ENCODE peak calls at places on chromosome 1, in six cellular contexts. One of them, this sample, is unnamed.
A peak's percentile ranks its signal among the peaks of the same experiment; 100 is the strongest.

GRCh38 chr1:29120955-29121485 is 2.7 kb downstream of the TMEM200B start:
- DNase-seq in right cardiac atrium: peak; percentile 77
- DNase-seq in CD4-positive, CD25-positive, alpha-beta regulatory T cell: peak; percentile 47
- DNase-seq in fibroblast of lung: peak; percentile 52
- DNase-seq in H9: peak; percentile 85
- DNase-seq in lower lobe of right lung: peak; percentile 63
- DNase-seq in this sample: peak; percentile 72

GRCh38 chr1:210328746-210329488 is at the start of gene HHAT:
- DNase-seq in fibroblast of lung: peak; percentile 64
- DNase-seq in lower lobe of right lung: peak; percentile 93
- DNase-seq in H9: peak; percentile 66
- DNase-seq in right cardiac atrium: peak; percentile 96
- DNase-seq in CD4-positive, CD25-positive, alpha-beta regulatory T cell: peak; percentile 19
- DNase-seq in this sample: peak; percentile 95

GRCh38 chr1:24969616-24970398 is 39.7 kb upstream of the RUNX3 start:
- DNase-seq in CD4-positive, CD25-positive, alpha-beta regulatory T cell: no peak
- DNase-seq in fibroblast of lung: no peak
- DNase-seq in H9: peak; percentile 42
- DNase-seq in lower lobe of right lung: no peak
- DNase-seq in right cardiac atrium: no peak
- DNase-seq in this sample: no peak

GRCh38 chr1:181936768-181937581 is 124.5 kb downstream of the ZNF648 start:
- DNase-seq in lower lobe of right lung: peak; percentile 56
- DNase-seq in H9: peak; percentile 90
- DNase-seq in fibroblast of lung: no peak
- DNase-seq in right cardiac atrium: no peak
- DNase-seq in CD4-positive, CD25-positive, alpha-beta regulatory T cell: no peak
- DNase-seq in this sample: peak; percentile 69

GRCh38 chr1:157785241-157785640 is 8.3 kb upstream of the FCRL2 start:
- DNase-seq in CD4-positive, CD25-positive, alpha-beta regulatory T cell: no peak
- DNase-seq in H9: no peak
- DNase-seq in lower lobe of right lung: no peak
- DNase-seq in fibroblast of lung: no peak
- DNase-seq in right cardiac atrium: no peak
- DNase-seq in this sample: no peak

GRCh38 chr1:36225298-36225899 is 1.2 kb downstream of the THRAP3 start:
- DNase-seq in CD4-positive, CD25-positive, alpha-beta regulatory T cell: no peak
- DNase-seq in H9: no peak
- DNase-seq in right cardiac atrium: no peak
- DNase-seq in fibroblast of lung: peak; percentile 35
- DNase-seq in lower lobe of right lung: no peak
- DNase-seq in this sample: no peak

GRCh38 chr1:73604739-73605138 is 593.2 kb downstream of the LRRIQ3 start:
- DNase-seq in fibroblast of lung: no peak
- DNase-seq in lower lobe of right lung: no peak
- DNase-seq in H9: no peak
- DNase-seq in CD4-positive, CD25-positive, alpha-beta regulatory T cell: no peak
- DNase-seq in right cardiac atrium: no peak
- DNase-seq in this sample: no peak

GRCh38 chr1:91579658-91580228 is 79.1 kb downstream of the CDC7 start:
- DNase-seq in lower lobe of right lung: no peak
- DNase-seq in H9: no peak
- DNase-seq in right cardiac atrium: no peak
- DNase-seq in fibroblast of lung: peak; percentile 60
- DNase-seq in CD4-positive, CD25-positive, alpha-beta regulatory T cell: no peak
- DNase-seq in this sample: no peak

GRCh38 chr1:52602328-52603300 is at the start of gene GPX7:
- DNase-seq in CD4-positive, CD25-positive, alpha-beta regulatory T cell: peak; percentile 45
- DNase-seq in fibroblast of lung: peak; percentile 69
- DNase-seq in lower lobe of right lung: peak; percentile 69
- DNase-seq in H9: peak; percentile 51
- DNase-seq in right cardiac atrium: peak; percentile 77
- DNase-seq in this sample: peak; percentile 77

GRCh38 chr1:9302745-9303524 is 10.2 kb downstream of the SPSB1 start:
- DNase-seq in CD4-positive, CD25-positive, alpha-beta regulatory T cell: no peak
- DNase-seq in right cardiac atrium: peak; percentile 27
- DNase-seq in fibroblast of lung: peak; percentile 88
- DNase-seq in lower lobe of right lung: no peak
- DNase-seq in H9: no peak
- DNase-seq in this sample: no peak

GRCh38 chr1:153670257-153670858 is 435 bp downstream of the ILF2 start:
- DNase-seq in lower lobe of right lung: peak; percentile 54
- DNase-seq in right cardiac atrium: peak; percentile 76
- DNase-seq in fibroblast of lung: no peak
- DNase-seq in H9: no peak
- DNase-seq in CD4-positive, CD25-positive, alpha-beta regulatory T cell: peak; percentile 16
- DNase-seq in this sample: peak; percentile 73

DNA sequence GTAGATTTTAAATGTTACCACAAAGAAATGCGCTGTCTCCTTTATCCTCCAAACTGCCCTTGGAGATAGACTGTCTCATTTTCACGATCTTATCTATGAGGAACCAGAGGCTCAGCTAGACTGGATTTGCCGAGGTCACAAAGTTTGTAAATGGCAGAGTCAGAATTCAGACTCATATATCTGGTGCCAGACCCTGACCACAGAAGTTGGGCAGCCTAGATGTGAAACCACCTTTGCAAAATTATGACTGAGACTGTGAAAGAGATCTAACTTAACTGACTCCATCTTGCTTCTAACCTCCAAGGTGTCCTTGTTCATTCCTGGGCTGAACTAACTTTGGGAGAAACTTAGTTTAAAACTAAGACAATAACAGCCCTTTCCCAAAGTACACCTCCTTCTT is 14.1 kb downstream of the CNR2 start:
- DNase-seq in right cardiac atrium: no peak
- DNase-seq in lower lobe of right lung: no peak
- DNase-seq in fibroblast of lung: no peak
- DNase-seq in CD4-positive, CD25-positive, alpha-beta regulatory T cell: no peak
- DNase-seq in H9: no peak
- DNase-seq in this sample: no peak
- H3K4me1 ChIP-seq in right cardiac atrium: no peaks in the 10 kb centered on the region
- H3K4me1 ChIP-seq in lower lobe of right lung: peaks cover 24% of the 10 kb centered on the region
- H3K4me1 ChIP-seq in fibroblast of lung: no peaks in the 10 kb centered on the region
- H3K4me1 ChIP-seq in CD4-positive, CD25-positive, alpha-beta regulatory T cell: no peaks in the 10 kb centered on the region
- H3K4me1 ChIP-seq in H9: peaks cover 6% of the 10 kb centered on the region
- H3K4me1 ChIP-seq in this sample: peaks cover 16% of the 10 kb centered on the region

GRCh38 chr1:27872802-27873665 is 690 bp downstream of the THEMIS2 start:
- DNase-seq in lower lobe of right lung: no peak
- DNase-seq in right cardiac atrium: peak; percentile 60
- DNase-seq in H9: peak; percentile 58
- DNase-seq in fibroblast of lung: peak; percentile 33
- DNase-seq in CD4-positive, CD25-positive, alpha-beta regulatory T cell: no peak
- DNase-seq in this sample: peak; percentile 71

GRCh38 chr1:27868556-27868931 is 3.8 kb upstream of the THEMIS2 start:
- DNase-seq in H9: no peak
- DNase-seq in CD4-positive, CD25-positive, alpha-beta regulatory T cell: no peak
- DNase-seq in fibroblast of lung: no peak
- DNase-seq in right cardiac atrium: no peak
- DNase-seq in lower lobe of right lung: no peak
- DNase-seq in this sample: no peak

GRCh38 chr1:27872059-27872801 is at the start of gene THEMIS2:
- DNase-seq in right cardiac atrium: peak; percentile 92
- DNase-seq in H9: peak; percentile 86
- DNase-seq in CD4-positive, CD25-positive, alpha-beta regulatory T cell: peak; percentile 76
- DNase-seq in fibroblast of lung: peak; percentile 39
- DNase-seq in lower lobe of right lung: peak; percentile 82
- DNase-seq in this sample: peak; percentile 88

GRCh38 chr1:27869719-27870085 is 2.6 kb upstream of the THEMIS2 start:
- DNase-seq in right cardiac atrium: no peak
- DNase-seq in H9: no peak
- DNase-seq in CD4-positive, CD25-positive, alpha-beta regulatory T cell: no peak
- DNase-seq in lower lobe of right lung: no peak
- DNase-seq in fibroblast of lung: no peak
- DNase-seq in this sample: no peak

GRCh38 chr1:27868932-27869718 is 3.2 kb upstream of the THEMIS2 start:
- DNase-seq in right cardiac atrium: peak; percentile 67
- DNase-seq in lower lobe of right lung: no peak
- DNase-seq in H9: peak; percentile 32
- DNase-seq in CD4-positive, CD25-positive, alpha-beta regulatory T cell: peak; percentile 51
- DNase-seq in fibroblast of lung: no peak
- DNase-seq in this sample: peak; percentile 69
- H3K4me1 ChIP-seq in right cardiac atrium: peaks cover 4% of the 10 kb centered on the region
- H3K4me1 ChIP-seq in lower lobe of right lung: peaks cover 26% of the 10 kb centered on the region
- H3K4me1 ChIP-seq in H9: no peaks in the 10 kb centered on the region
- H3K4me1 ChIP-seq in CD4-positive, CD25-positive, alpha-beta regulatory T cell: peaks cover 53% of the 10 kb centered on the region
- H3K4me1 ChIP-seq in fibroblast of lung: no peaks in the 10 kb centered on the region
- H3K4me1 ChIP-seq in this sample: peaks cover 27% of the 10 kb centered on the region

DNA sequence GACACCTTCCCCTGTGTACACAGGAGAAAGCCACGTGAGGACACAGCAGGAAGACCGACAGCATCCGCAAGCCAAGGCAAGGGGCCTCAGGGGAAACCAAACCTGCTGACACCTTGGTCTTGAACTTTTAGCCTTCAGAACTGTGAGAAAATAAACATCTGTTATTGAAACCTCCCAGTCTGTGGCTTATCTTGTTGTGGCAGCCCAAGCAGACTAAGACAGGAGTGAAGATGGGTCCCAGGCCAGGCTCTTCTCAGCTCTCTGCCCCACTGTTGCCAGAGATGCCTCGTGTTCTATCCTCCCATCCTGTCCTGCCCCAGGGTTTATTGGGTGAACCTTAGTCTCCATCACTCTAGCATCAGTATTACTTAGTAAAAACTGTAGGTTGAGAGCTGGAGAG is 236.3 kb downstream of the MATN1 start:
- DNase-seq in fibroblast of lung: no peak
- DNase-seq in lower lobe of right lung: no peak
- DNase-seq in right cardiac atrium: no peak
- DNase-seq in CD4-positive, CD25-positive, alpha-beta regulatory T cell: no peak
- DNase-seq in H9: no peak
- DNase-seq in this sample: no peak
- H3K4me1 ChIP-seq in fibroblast of lung: no peaks in the 10 kb centered on the region
- H3K4me1 ChIP-seq in lower lobe of right lung: no peaks in the 10 kb centered on the region
- H3K4me1 ChIP-seq in right cardiac atrium: no peaks in the 10 kb centered on the region
- H3K4me1 ChIP-seq in CD4-positive, CD25-positive, alpha-beta regulatory T cell: no peaks in the 10 kb centered on the region
- H3K4me1 ChIP-seq in H9: no peaks in the 10 kb centered on the region
- H3K4me1 ChIP-seq in this sample: no peaks in the 10 kb centered on the region

DNA sequence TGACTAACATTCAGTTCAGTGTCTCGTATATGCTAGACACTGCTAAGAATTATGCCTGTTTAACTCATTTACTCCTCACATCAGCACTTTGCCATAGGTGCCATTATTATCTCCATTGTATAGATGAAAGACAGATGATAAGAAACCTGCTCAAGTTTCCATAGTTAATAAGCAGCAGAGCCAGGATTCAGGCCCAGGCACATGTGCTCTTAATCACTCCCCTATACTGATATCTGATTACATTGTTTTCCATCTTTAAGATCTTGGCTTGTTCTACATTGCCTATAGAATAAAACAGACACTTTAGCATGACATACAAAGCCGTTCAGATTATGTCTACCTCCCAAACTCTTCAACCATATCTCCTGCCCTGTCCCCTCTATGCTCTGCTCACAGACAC is 30.5 kb upstream of the USH2A start:
- DNase-seq in H9: no peak
- DNase-seq in fibroblast of lung: no peak
- DNase-seq in lower lobe of right lung: no peak
- DNase-seq in CD4-positive, CD25-positive, alpha-beta regulatory T cell: no peak
- DNase-seq in right cardiac atrium: no peak
- DNase-seq in this sample: no peak
- H3K4me1 ChIP-seq in H9: peaks cover 4% of the 10 kb centered on the region
- H3K4me1 ChIP-seq in fibroblast of lung: no peaks in the 10 kb centered on the region
- H3K4me1 ChIP-seq in lower lobe of right lung: no peaks in the 10 kb centered on the region
- H3K4me1 ChIP-seq in CD4-positive, CD25-positive, alpha-beta regulatory T cell: no peaks in the 10 kb centered on the region
- H3K4me1 ChIP-seq in right cardiac atrium: no peaks in the 10 kb centered on the region
- H3K4me1 ChIP-seq in this sample: no peaks in the 10 kb centered on the region

GRCh38 chr1:166971252-166971651 is 4.1 kb downstream of the ILDR2 start:
- DNase-seq in right cardiac atrium: no peak
- DNase-seq in CD4-positive, CD25-positive, alpha-beta regulatory T cell: no peak
- DNase-seq in fibroblast of lung: no peak
- DNase-seq in H9: no peak
- DNase-seq in lower lobe of right lung: no peak
- DNase-seq in this sample: no peak
- H3K4me1 ChIP-seq in right cardiac atrium: no peaks in the 10 kb centered on the region
- H3K4me1 ChIP-seq in CD4-positive, CD25-positive, alpha-beta regulatory T cell: peaks cover 12% of the 10 kb centered on the region
- H3K4me1 ChIP-seq in fibroblast of lung: no peaks in the 10 kb centered on the region
- H3K4me1 ChIP-seq in H9: no peaks in the 10 kb centered on the region
- H3K4me1 ChIP-seq in lower lobe of right lung: peaks cover 8% of the 10 kb centered on the region
- H3K4me1 ChIP-seq in this sample: peaks cover 5% of the 10 kb centered on the region

DNA sequence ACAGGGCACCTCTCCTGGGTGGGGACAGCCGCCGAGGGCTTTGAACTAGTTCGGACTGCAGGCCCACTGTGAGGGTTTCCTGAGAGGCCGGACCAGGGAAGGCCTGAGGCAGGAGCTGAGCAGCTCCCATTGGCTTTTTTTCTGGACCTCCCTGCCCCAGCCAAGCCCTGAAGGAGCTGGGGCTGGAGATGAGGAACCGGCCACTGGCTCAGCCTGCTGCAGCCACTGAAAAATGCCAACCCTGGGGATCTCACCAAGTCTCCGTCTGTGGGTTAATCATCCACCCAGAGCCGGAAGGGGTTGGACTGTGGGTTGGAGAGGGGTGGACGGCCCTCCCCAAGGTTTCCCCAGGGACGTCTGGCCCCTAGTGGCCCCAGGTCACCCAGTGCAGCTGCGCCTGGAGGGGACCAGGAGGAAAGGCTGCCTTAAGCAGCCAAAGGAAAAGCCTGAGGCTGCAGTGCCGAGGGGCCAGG is 2.5 kb downstream of the VWA1 start:
- DNase-seq in CD4-positive, CD25-positive, alpha-beta regulatory T cell: no peak
- DNase-seq in right cardiac atrium: peak; percentile 59
- DNase-seq in H9: no peak
- DNase-seq in lower lobe of right lung: peak; percentile 69
- DNase-seq in fibroblast of lung: no peak
- DNase-seq in this sample: peak; percentile 82
- H3K4me1 ChIP-seq in CD4-positive, CD25-positive, alpha-beta regulatory T cell: peaks cover 11% of the 10 kb centered on the region
- H3K4me1 ChIP-seq in right cardiac atrium: no peaks in the 10 kb centered on the region
- H3K4me1 ChIP-seq in H9: no peaks in the 10 kb centered on the region
- H3K4me1 ChIP-seq in lower lobe of right lung: peaks cover 75% of the 10 kb centered on the region
- H3K4me1 ChIP-seq in fibroblast of lung: peaks cover 15% of the 10 kb centered on the region
- H3K4me1 ChIP-seq in this sample: peaks cover 48% of the 10 kb centered on the region

DNA sequence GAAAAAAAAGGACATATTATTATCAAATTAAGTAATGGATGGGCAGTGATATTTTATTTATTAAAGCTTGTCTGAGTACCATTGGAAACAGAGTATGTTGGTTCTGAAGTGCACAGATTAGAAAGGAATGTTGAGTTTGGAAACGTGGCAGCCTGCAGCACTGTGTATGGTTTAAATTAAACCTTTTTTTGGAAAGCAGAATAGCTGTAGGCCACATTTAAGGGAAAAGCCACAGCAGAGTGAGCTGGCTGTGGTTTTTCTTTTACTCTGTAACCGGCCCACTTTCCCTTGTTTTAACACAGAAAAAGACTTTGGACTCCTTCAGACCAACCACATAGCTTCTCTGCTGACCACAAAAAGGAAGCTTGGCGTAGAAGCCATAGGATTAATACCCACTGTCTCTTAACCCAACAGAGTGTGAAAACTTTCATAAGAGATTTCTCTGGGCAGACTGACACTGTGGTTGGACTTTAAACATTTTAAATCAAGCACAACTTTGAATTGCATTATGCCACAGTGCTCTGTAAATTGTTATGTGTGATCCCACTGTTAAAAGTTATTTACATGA is 75.1 kb downstream of the NFIA start:
- DNase-seq in fibroblast of lung: peak; percentile 64
- DNase-seq in lower lobe of right lung: no peak
- DNase-seq in CD4-positive, CD25-positive, alpha-beta regulatory T cell: no peak
- DNase-seq in right cardiac atrium: no peak
- DNase-seq in H9: no peak
- DNase-seq in this sample: no peak
- H3K4me1 ChIP-seq in fibroblast of lung: peaks cover 6% of the 10 kb centered on the region
- H3K4me1 ChIP-seq in lower lobe of right lung: peaks cover 36% of the 10 kb centered on the region
- H3K4me1 ChIP-seq in CD4-positive, CD25-positive, alpha-beta regulatory T cell: no peaks in the 10 kb centered on the region
- H3K4me1 ChIP-seq in right cardiac atrium: peaks cover 7% of the 10 kb centered on the region
- H3K4me1 ChIP-seq in H9: peaks cover 1% of the 10 kb centered on the region
- H3K4me1 ChIP-seq in this sample: peaks cover 23% of the 10 kb centered on the region